ENCODE peak calls at places on chromosomes 7 and 10, in nine cellular contexts. J is breast epithelium, X is transverse colon, O is GM12878, D is upper lobe of left lung, B is HCT116, Y is GM23338, Q is sigmoid colon, U is stomach. C is an unnamed sample.
A peak's percentile ranks its signal among the peaks of the same experiment; 100 is the strongest.

GRCh38 chr10:79313911-79314439 is 33.3 kb upstream of the PPIF start:
- DNase-seq in O (no peak), Y (no peak), X (no peak), Q (no peak), D (no peak), B (no peak), U (no peak), J (no peak), C (no peak)

GRCh38 chr7:17716816-17717215 is 223.5 kb downstream of the SNX13 start:
- DNase-seq in D (no peak), Q (no peak), B (no peak), O (no peak), U (no peak), X (no peak), Y (peak; percentile 9), J (no peak), C (no peak)

GRCh38 chr7:151993977-151994676 is 31.3 kb upstream of the GALNT11 start:
- DNase-seq in B (no peak), D (no peak), J (no peak), Q (no peak), X (no peak), Y (peak; percentile 26), U (no peak), O (no peak), C (no peak)

GRCh38 chr10:120727001-120727400 is 124.2 kb upstream of the WDR11 start:
- DNase-seq in Q (no peak), O (no peak), J (no peak), D (no peak), U (no peak), X (no peak), B (no peak), Y (no peak), C (no peak)

GRCh38 chr7:99011706-99012404 is 132.1 kb downstream of the SMURF1 start:
- DNase-seq in Q (peak; percentile 53), Y (no peak), X (no peak), U (peak; percentile 21), O (no peak), D (peak; percentile 18), B (no peak), J (no peak), C (no peak)

GRCh38 chr10:120456626-120457430 is at the start of gene PLPP4:
- DNase-seq in J (no peak), X (no peak), Q (no peak), U (no peak), O (no peak), B (no peak), Y (peak; percentile 59), D (no peak), C (no peak)

GRCh38 chr7:149856-150636 is 42.3 kb upstream of the FAM20C start:
- DNase-seq in O (no peak), Q (peak; percentile 83), X (peak; percentile 52), B (no peak), U (peak; percentile 45), Y (peak; percentile 56), J (peak; percentile 55), D (peak; percentile 67), C (peak; percentile 22)

GRCh38 chr7:20407585-20408466 is 77.1 kb downstream of the ITGB8 start:
- DNase-seq in Y (no peak), O (no peak), Q (peak; percentile 63), D (peak; percentile 78), J (no peak), B (no peak), X (no peak), U (peak; percentile 36), C (peak; percentile 23)

GRCh38 chr7:74355091-74355490 is 65.9 kb downstream of the CLIP2 start:
- DNase-seq in D (peak; percentile 29), Y (no peak), Q (no peak), O (no peak), B (peak; percentile 75), J (no peak), U (peak; percentile 64), X (peak; percentile 30), C (no peak)

GRCh38 chr7:131302876-131303707 is 24.6 kb upstream of the MKLN1 start:
- DNase-seq in D (peak; percentile 67), B (peak; percentile 39), X (peak; percentile 43), J (no peak), O (no peak), Q (no peak), Y (peak; percentile 69), U (peak; percentile 46), C (peak; percentile 57)

GRCh38 chr7:4763794-4764185 is 11.6 kb upstream of the AP5Z1 start:
- DNase-seq in J (no peak), U (no peak), D (no peak), Y (no peak), B (no peak), O (no peak), X (no peak), Q (no peak), C (no peak)

GRCh38 chr10:43904301-43904700 is 255.6 kb upstream of the ZNF32 start:
- DNase-seq in X (no peak), Y (no peak), O (no peak), Q (no peak), D (no peak), J (no peak), U (no peak), B (peak; percentile 10), C (no peak)

GRCh38 chr10:70722820-70723424 is 50.6 kb downstream of the ADAMTS14 start:
- DNase-seq in Y (no peak), U (no peak), X (no peak), Q (no peak), J (no peak), B (peak; percentile 66), D (no peak), O (no peak), C (no peak)

GRCh38 chr7:112395893-112396292 is 54.4 kb upstream of the IFRD1 start:
- DNase-seq in B (no peak), J (no peak), U (no peak), Q (no peak), D (no peak), X (no peak), O (no peak), Y (no peak), C (no peak)

GRCh38 chr10:50937230-50937907 is 51.9 kb upstream of the A1CF start:
- DNase-seq in J (no peak), Q (no peak), D (no peak), B (peak; percentile 39), Y (peak; percentile 71), O (no peak), X (no peak), U (no peak), C (no peak)

GRCh38 chr10:74388801-74389200 is 237.8 kb downstream of the ADK start:
- DNase-seq in X (no peak), B (no peak), Y (no peak), Q (no peak), O (no peak), J (no peak), D (no peak), U (no peak), C (no peak)

GRCh38 chr10:72318383-72319262 is 36.1 kb downstream of the DNAJB12 start:
- DNase-seq in D (no peak), Q (no peak), O (no peak), B (no peak), Y (no peak), X (no peak), U (no peak), J (no peak), C (no peak)

GRCh38 chr10:21518629-21519321 is 6.7 kb downstream of the SKIDA1 start:
- DNase-seq in J (no peak), D (no peak), U (no peak), O (no peak), Q (no peak), Y (no peak), X (no peak), B (no peak), C (no peak)

GRCh38 chr7:1040790-1041189 is 3.6 kb upstream of the GPR146 start:
- DNase-seq in J (no peak), U (no peak), Y (no peak), O (no peak), D (no peak), X (no peak), B (no peak), Q (no peak), C (no peak)

GRCh38 chr10:100978896-100979185 is 8.5 kb downstream of the MRPL43 start:
- DNase-seq in Q (peak; percentile 36), D (no peak), Y (no peak), B (no peak), O (no peak), J (no peak), X (no peak), U (no peak), C (no peak)

GRCh38 chr10:100976906-100977305 is 7.6 kb downstream of the SEMA4G start:
- DNase-seq in Q (no peak), U (no peak), X (no peak), Y (no peak), D (no peak), O (no peak), B (no peak), J (no peak), C (no peak)

GRCh38 chr10:100978121-100978895 is 9.0 kb downstream of the MRPL43 start:
- DNase-seq in J (no peak), Q (peak; percentile 46), X (no peak), B (no peak), U (no peak), Y (no peak), O (no peak), D (no peak), C (no peak)

GRCh38 chr10:100979821-100980272 is 7.5 kb downstream of the MRPL43 start:
- DNase-seq in Q (peak; percentile 59), U (peak; percentile 23), B (no peak), X (no peak), Y (no peak), O (no peak), D (no peak), J (no peak), C (no peak)

GRCh38 chr10:100977436-100977835 is 8.1 kb downstream of the SEMA4G start:
- DNase-seq in J (no peak), Y (no peak), Q (peak; percentile 13), B (no peak), D (no peak), O (no peak), X (no peak), U (no peak), C (no peak)
- TF ChIP-seq POLR2AphosphoS5 in J (no peak), Y (no peak), Q (no peak), B (no peak), D (no peak), O (no peak), X (no peak), U (no peak), C (no peak)

GRCh38 chr7:75914655-75915415 is at the start of gene POR:
- DNase-seq in D (peak; percentile 96), X (peak; percentile 97), U (peak; percentile 96), Q (peak; percentile 97), J (peak; percentile 95), Y (peak; percentile 92), B (peak; percentile 83), O (peak; percentile 69), C (peak; percentile 93)
- TF ChIP-seq CTCF in D (no peak), X (peak; percentile 10), U (no peak), Q (no peak), J (peak; percentile 17), Y (peak; percentile 16), B (no peak), O (no peak), C (peak; percentile 61)

GRCh38 chr10:624605-625334 is 64.7 kb downstream of the DIP2C start:
- DNase-seq in U (no peak), Q (peak; percentile 90), B (no peak), J (peak; percentile 70), D (no peak), Y (peak; percentile 77), O (no peak), X (peak; percentile 36), C (peak; percentile 46)
- TF ChIP-seq POLR2AphosphoS5 in U (peak; percentile 21), Q (peak; percentile 92), B (no peak), J (peak; percentile 71), D (no peak), Y (no peak), O (no peak), X (peak; percentile 84), C (peak; percentile 56)

GRCh38 chr10:58517071-58517470 is 4.4 kb downstream of the BICC1 start:
- DNase-seq in B (no peak), D (no peak), J (no peak), O (no peak), Y (no peak), Q (no peak), U (no peak), X (no peak), C (no peak)
- TF ChIP-seq CTCF in B (no peak), D (no peak), J (no peak), O (no peak), Y (no peak), Q (no peak), U (no peak), X (no peak), C (no peak)

C was measured in prostate gland.